ENCODE peak calls at places on chromosomes 5 and 9, in ten cellular contexts. K is CD4-positive, CD25-positive, alpha-beta regulatory T cell; M is pancreas; W is A549; T is PC-3; L is GM23338; G is prostate gland; C is fibroblast of lung; I is breast epithelium; R is skeletal muscle cell. Q is an unnamed sample.

GRCh38 chr9:94156549-94157407 is 72.5 kb downstream of the PTPDC1 start:
- DNase-seq in K (no peak), M (peak), W (peak), T (peak), L (no peak), G (peak), C (peak), I (peak), R (peak), Q (no peak)

GRCh38 chr5:151075698-151076331 is 5.0 kb downstream of the TNIP1 start:
- DNase-seq in K (no peak), M (peak), W (peak), T (peak), L (no peak), G (no peak), C (peak), I (no peak), R (no peak), Q (no peak)

GRCh38 chr5:58187473-58188286 is 272.2 kb downstream of the PLK2 start:
- DNase-seq in K (no peak), M (no peak), W (peak), T (peak), L (no peak), G (no peak), C (no peak), I (no peak), R (no peak), Q (no peak)

GRCh38 chr5:149895416-149896345 is 48.9 kb downstream of the PDE6A start:
- DNase-seq in K (no peak), M (no peak), W (no peak), T (peak), L (no peak), G (no peak), C (peak), I (no peak), R (peak), Q (no peak)

GRCh38 chr9:104091708-104092107 is 2.4 kb upstream of the SMC2 start:
- DNase-seq in K (peak), M (no peak), W (peak), T (no peak), L (peak), G (no peak), C (peak), I (no peak), R (no peak), Q (peak)

GRCh38 chr9:121892706-121893105 is 200.4 kb downstream of the TTLL11 start:
- DNase-seq in K (no peak), M (no peak), W (no peak), T (no peak), L (no peak), G (no peak), C (peak), I (no peak), R (no peak), Q (no peak)

GRCh38 chr9:2208991-2209390 is 193.8 kb downstream of the SMARCA2 start:
- DNase-seq in K (no peak), M (no peak), W (no peak), T (no peak), L (no peak), G (no peak), C (no peak), I (no peak), R (no peak), Q (no peak)

GRCh38 chr5:14581891-14582796 is 552 bp downstream of the OTULINL start:
- DNase-seq in K (peak), M (peak), W (peak), T (peak), L (peak), G (peak), C (peak), I (peak), R (no peak), Q (peak)

GRCh38 chr5:10588779-10589447 is 25.0 kb downstream of the ANKRD33B start:
- DNase-seq in K (no peak), M (no peak), W (no peak), T (no peak), L (no peak), G (no peak), C (no peak), I (no peak), R (no peak), Q (no peak)

GRCh38 chr9:14031015-14031414 is 282.9 kb downstream of the NFIB start:
- DNase-seq in K (no peak), M (no peak), W (no peak), T (no peak), L (peak), G (no peak), C (peak), I (no peak), R (peak), Q (peak)

GRCh38 chr5:119418782-119419101 is 33.6 kb upstream of the HSD17B4 start:
- DNase-seq in K (no peak), M (no peak), W (no peak), T (peak), L (peak), G (peak), C (no peak), I (no peak), R (no peak), Q (no peak)

GRCh38 chr9:125203259-125203658 is 2.9 kb downstream of the RABEPK start:
- DNase-seq in K (no peak), M (no peak), W (peak), T (no peak), L (no peak), G (no peak), C (no peak), I (no peak), R (no peak), Q (no peak)

GRCh38 chr5:140133514-140134167 is 7.9 kb downstream of the IGIP start:
- DNase-seq in K (no peak), M (no peak), W (no peak), T (no peak), L (no peak), G (no peak), C (no peak), I (no peak), R (no peak), Q (no peak)

GRCh38 chr5:78972654-78973428 is 12.3 kb downstream of the ARSB start:
- DNase-seq in K (no peak), M (peak), W (no peak), T (peak), L (no peak), G (peak), C (peak), I (no peak), R (peak), Q (peak)

GRCh38 chr9:85212209-85212608 is 529.5 kb downstream of the AGTPBP1 start:
- DNase-seq in K (no peak), M (no peak), W (peak), T (no peak), L (no peak), G (no peak), C (peak), I (no peak), R (peak), Q (no peak)

GRCh38 chr9:122806661-122807060 is 6.7 kb downstream of the OR1K1 start:
- DNase-seq in K (no peak), M (no peak), W (no peak), T (no peak), L (no peak), G (no peak), C (peak), I (no peak), R (no peak), Q (no peak)

GRCh38 chr9:16328349-16328748 is 542.1 kb downstream of the BNC2 start:
- DNase-seq in K (no peak), M (no peak), W (no peak), T (no peak), L (no peak), G (no peak), C (peak), I (no peak), R (no peak), Q (no peak)

GRCh38 chr5:150112211-150113046 is 26.1 kb upstream of the CSF1R start:
- DNase-seq in K (no peak), M (no peak), W (peak), T (peak), L (no peak), G (no peak), C (peak), I (no peak), R (peak), Q (peak)

GRCh38 chr5:24045034-24045433 is 537.6 kb downstream of the PRDM9 start:
- DNase-seq in K (no peak), M (no peak), W (no peak), T (peak), L (no peak), G (no peak), C (no peak), I (no peak), R (no peak), Q (no peak)

GRCh38 chr9:94921072-94921471 is 194.6 kb downstream of the AOPEP start:
- DNase-seq in K (no peak), M (no peak), W (peak), T (peak), L (no peak), G (no peak), C (peak), I (no peak), R (no peak), Q (peak)

GRCh38 chr9:107935931-107936330 is 446.4 kb upstream of the KLF4 start:
- DNase-seq in K (no peak), M (no peak), W (no peak), T (no peak), L (no peak), G (peak), C (no peak), I (no peak), R (no peak), Q (no peak)

GRCh38 chr5:179279347-179280094 is 65.7 kb downstream of the ADAMTS2 start:
- DNase-seq in K (no peak), M (no peak), W (no peak), T (no peak), L (no peak), G (no peak), C (no peak), I (no peak), R (no peak), Q (no peak)

GRCh38 chr9:136136526-136136925 is 17.9 kb upstream of the TMEM250 start:
- DNase-seq in K (no peak), M (no peak), W (no peak), T (no peak), L (no peak), G (no peak), C (no peak), I (no peak), R (no peak), Q (no peak)

GRCh38 chr9:110180713-110181434 is 27.1 kb downstream of the C9orf152 start:
- DNase-seq in K (peak), M (no peak), W (peak), T (peak), L (peak), G (no peak), C (peak), I (no peak), R (peak), Q (no peak)

GRCh38 chr5:173925449-173926071 is 37.4 kb downstream of the CPEB4 start:
- DNase-seq in K (peak), M (no peak), W (peak), T (peak), L (peak), G (no peak), C (peak), I (no peak), R (no peak), Q (peak)

GRCh38 chr5:40676643-40677333 is 2.9 kb upstream of the PTGER4 start:
- DNase-seq in K (no peak), M (peak), W (no peak), T (peak), L (peak), G (no peak), C (peak), I (no peak), R (peak), Q (peak)

GRCh38 chr5:138632900-138633489 is 57.8 kb upstream of the HSPA9 start:
- DNase-seq in K (peak), M (peak), W (peak), T (peak), L (peak), G (no peak), C (peak), I (no peak), R (peak), Q (peak)

GRCh38 chr5:131171276-131171815 is 602 bp downstream of the LYRM7 start:
- DNase-seq in K (peak), M (no peak), W (no peak), T (peak), L (peak), G (no peak), C (no peak), I (no peak), R (no peak), Q (no peak)

GRCh38 chr5:100130307-100130706 is 404.9 kb upstream of the FAM174A start:
- DNase-seq in K (no peak), M (no peak), W (no peak), T (no peak), L (no peak), G (no peak), C (no peak), I (no peak), R (no peak), Q (no peak)

DNA sequence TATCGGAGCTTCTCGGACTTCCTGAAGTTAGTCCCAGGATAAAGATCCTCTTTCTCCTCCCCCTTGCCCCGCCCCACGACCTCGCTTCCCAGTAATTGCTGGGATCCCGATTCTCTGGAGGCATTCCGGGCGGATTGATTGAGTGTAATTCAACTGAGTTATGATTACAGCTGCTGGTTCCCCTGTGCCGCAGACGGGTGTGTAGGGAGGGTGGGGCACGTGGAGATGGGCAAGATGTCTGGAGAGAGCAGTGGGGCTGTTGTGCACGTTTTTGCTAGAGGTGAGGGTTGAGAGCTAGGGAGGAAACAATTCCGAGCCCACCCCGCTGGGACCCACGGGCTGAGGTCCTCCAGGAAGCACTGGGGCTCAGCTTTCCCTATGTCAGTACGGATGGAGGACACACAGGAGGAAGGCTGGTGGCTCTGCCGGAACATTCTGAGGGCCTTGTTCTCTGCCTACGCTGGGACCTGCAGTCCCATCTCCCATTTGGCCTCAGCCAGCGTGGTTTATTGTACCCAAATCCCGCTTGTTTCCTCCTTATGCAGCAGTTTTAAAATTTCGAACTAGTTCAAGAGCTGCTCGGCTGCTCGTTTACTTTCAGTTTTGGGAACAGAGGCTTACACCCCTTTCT is 2.4 kb upstream of the DMRT2 start:
- DNase-seq in K (peak), M (no peak), W (no peak), T (peak), L (peak), G (no peak), C (no peak), I (no peak), R (no peak), Q (no peak)
- H3K4me3 ChIP-seq in K (peak), M (no peak), W (no peak), T (peak), L (peak), G (no peak), C (peak), I (peak), R (peak), Q (no peak)

GRCh38 chr5:122523776-122524175 is 211.7 kb downstream of the SNCAIP start:
- DNase-seq in K (no peak), M (no peak), W (no peak), T (no peak), L (no peak), G (no peak), C (no peak), I (no peak), R (no peak), Q (no peak)
- H3K4me3 ChIP-seq in K (no peak), M (no peak), W (no peak), T (no peak), L (no peak), G (no peak), C (no peak), I (no peak), R (no peak), Q (no peak)

DNA sequence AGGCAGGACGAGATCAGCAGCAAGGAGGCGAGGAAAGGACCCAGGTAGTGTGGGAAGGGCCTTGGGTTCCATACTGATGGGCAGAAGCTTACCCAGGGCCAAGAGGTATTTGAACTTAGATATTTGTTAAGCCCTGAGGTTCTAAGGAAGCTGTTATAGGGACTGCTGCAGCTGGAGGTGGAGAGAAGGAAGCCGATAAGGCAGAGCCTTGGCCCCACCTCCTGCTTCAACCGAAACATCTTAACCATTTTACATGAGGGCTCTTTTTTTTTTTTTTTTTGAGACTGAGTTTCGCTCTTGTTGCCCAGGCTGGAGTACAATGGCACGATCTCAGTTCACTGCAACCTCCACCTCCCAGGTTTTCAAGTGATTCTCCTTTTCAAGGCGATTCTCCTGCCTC is 8.6 kb upstream of the AQP3 start:
- DNase-seq in K (peak), M (no peak), W (no peak), T (no peak), L (no peak), G (no peak), C (no peak), I (no peak), R (no peak), Q (no peak)
- H3K4me3 ChIP-seq in K (peak), M (no peak), W (no peak), T (no peak), L (no peak), G (no peak), C (no peak), I (no peak), R (no peak), Q (no peak)

GRCh38 chr9:89359636-89360315 is 41.5 kb downstream of the SECISBP2 start:
- DNase-seq in K (no peak), M (no peak), W (no peak), T (no peak), L (no peak), G (no peak), C (peak), I (no peak), R (no peak), Q (no peak)
- H3K4me3 ChIP-seq in K (no peak), M (no peak), W (no peak), T (no peak), L (no peak), G (no peak), C (no peak), I (no peak), R (no peak), Q (no peak)

GRCh38 chr9:133003071-133003461 is 24.6 kb downstream of the GFI1B start:
- DNase-seq in K (no peak), M (no peak), W (no peak), T (no peak), L (no peak), G (no peak), C (no peak), I (peak), R (no peak), Q (no peak)

GRCh38 chr9:133005221-133005760 is 25.5 kb upstream of the GTF3C5 start:
- DNase-seq in K (no peak), M (no peak), W (no peak), T (no peak), L (no peak), G (no peak), C (no peak), I (peak), R (no peak), Q (no peak)

GRCh38 chr9:133005957-133006356 is 24.8 kb upstream of the GTF3C5 start:
- DNase-seq in K (no peak), M (no peak), W (no peak), T (no peak), L (no peak), G (no peak), C (no peak), I (no peak), R (no peak), Q (no peak)

GRCh38 chr9:133003671-133004090 is 25.2 kb downstream of the GFI1B start:
- DNase-seq in K (no peak), M (no peak), W (no peak), T (no peak), L (peak), G (no peak), C (no peak), I (no peak), R (no peak), Q (no peak)

GRCh38 chr9:133004091-133005072 is 25.9 kb downstream of the GFI1B start:
- DNase-seq in K (no peak), M (no peak), W (no peak), T (no peak), L (peak), G (no peak), C (no peak), I (no peak), R (no peak), Q (peak)
- H3K4me3 ChIP-seq in K (no peak), M (no peak), W (no peak), T (no peak), L (peak), G (no peak), C (no peak), I (no peak), R (no peak), Q (no peak)